ENCODE peak calls at places on chromosome 16, in six cellular contexts. R is DND-41; F is AG09309; T is CD8-positive, alpha-beta T cell; J is OCI-LY7; Z is lung. E is an unnamed sample.

GRCh38 chr16:88619859-88620655 is 18.3 kb upstream of the IL17C start:
- DNase-seq in J (no peak), R (no peak), Z (no peak), F (no peak), T (peak), E (no peak)

GRCh38 chr16:12405083-12405482 is 398.6 kb downstream of the CPPED1 start:
- DNase-seq in Z (no peak), R (no peak), J (no peak), F (no peak), T (no peak), E (no peak)

GRCh38 chr16:30011505-30012480 is 966 bp upstream of the DOC2A start:
- DNase-seq in F (no peak), T (no peak), R (no peak), Z (no peak), J (no peak), E (no peak)

GRCh38 chr16:31333686-31334649 is 21.0 kb upstream of the ITGAX start:
- DNase-seq in R (peak), F (no peak), T (peak), Z (no peak), J (peak), E (peak)

GRCh38 chr16:52709286-52709685 is 162.3 kb upstream of the TOX3 start:
- DNase-seq in F (no peak), J (no peak), T (no peak), R (no peak), Z (peak), E (no peak)

GRCh38 chr16:48558269-48558915 is 51.6 kb downstream of the N4BP1 start:
- DNase-seq in R (no peak), T (no peak), J (no peak), Z (no peak), F (peak), E (peak)

GRCh38 chr16:81571592-81572230 is 127.1 kb downstream of the CMIP start:
- DNase-seq in Z (no peak), J (no peak), F (no peak), T (no peak), R (no peak), E (no peak)

GRCh38 chr16:30369091-30369937 is 980 bp downstream of the TBC1D10B start:
- DNase-seq in J (no peak), R (peak), F (no peak), Z (no peak), T (peak), E (no peak)

GRCh38 chr16:11596572-11597226 is 10.0 kb upstream of the LITAF start:
- DNase-seq in Z (no peak), R (peak), F (no peak), T (no peak), J (no peak), E (no peak)

GRCh38 chr16:56935201-56935600 is 3.3 kb downstream of the HERPUD1 start:
- DNase-seq in F (no peak), T (no peak), Z (no peak), R (no peak), J (no peak), E (no peak)

GRCh38 chr16:86025706-86026105 is 126.7 kb downstream of the IRF8 start:
- DNase-seq in T (no peak), J (no peak), Z (no peak), R (no peak), F (no peak), E (no peak)

GRCh38 chr16:9854665-9855064 is 327.6 kb downstream of the GRIN2A start:
- DNase-seq in J (no peak), T (no peak), Z (no peak), R (no peak), F (peak), E (peak)

GRCh38 chr16:24681793-24682192 is 47.7 kb upstream of the TNRC6A start:
- DNase-seq in J (no peak), T (no peak), Z (no peak), R (no peak), F (no peak), E (peak)

GRCh38 chr16:48958681-48959080 is 323.0 kb downstream of the CBLN1 start:
- DNase-seq in R (no peak), F (no peak), J (no peak), Z (no peak), T (no peak), E (no peak)

GRCh38 chr16:9437115-9437514 is 345.7 kb downstream of the HAPSTR1 start:
- DNase-seq in T (no peak), J (peak), F (no peak), Z (no peak), R (no peak), E (no peak)

GRCh38 chr16:9256196-9256595 is 164.8 kb downstream of the HAPSTR1 start:
- DNase-seq in J (peak), T (no peak), Z (no peak), F (no peak), R (peak), E (no peak)

GRCh38 chr16:11980167-11980844 is 3.8 kb downstream of the SNX29 start:
- DNase-seq in R (no peak), J (no peak), Z (no peak), T (no peak), F (no peak), E (no peak)

GRCh38 chr16:27401768-27402568 is at the start of gene IL21R:
- DNase-seq in R (peak), J (peak), F (peak), T (peak), Z (peak), E (peak)

GRCh38 chr16:57380671-57381462 is 8.6 kb downstream of the CX3CL1 start:
- DNase-seq in F (no peak), R (peak), Z (no peak), T (no peak), J (no peak), E (peak)

GRCh38 chr16:88530051-88530857 is 39.9 kb upstream of the ZC3H18 start:
- DNase-seq in R (no peak), Z (no peak), J (no peak), F (no peak), T (no peak), E (no peak)

DNA sequence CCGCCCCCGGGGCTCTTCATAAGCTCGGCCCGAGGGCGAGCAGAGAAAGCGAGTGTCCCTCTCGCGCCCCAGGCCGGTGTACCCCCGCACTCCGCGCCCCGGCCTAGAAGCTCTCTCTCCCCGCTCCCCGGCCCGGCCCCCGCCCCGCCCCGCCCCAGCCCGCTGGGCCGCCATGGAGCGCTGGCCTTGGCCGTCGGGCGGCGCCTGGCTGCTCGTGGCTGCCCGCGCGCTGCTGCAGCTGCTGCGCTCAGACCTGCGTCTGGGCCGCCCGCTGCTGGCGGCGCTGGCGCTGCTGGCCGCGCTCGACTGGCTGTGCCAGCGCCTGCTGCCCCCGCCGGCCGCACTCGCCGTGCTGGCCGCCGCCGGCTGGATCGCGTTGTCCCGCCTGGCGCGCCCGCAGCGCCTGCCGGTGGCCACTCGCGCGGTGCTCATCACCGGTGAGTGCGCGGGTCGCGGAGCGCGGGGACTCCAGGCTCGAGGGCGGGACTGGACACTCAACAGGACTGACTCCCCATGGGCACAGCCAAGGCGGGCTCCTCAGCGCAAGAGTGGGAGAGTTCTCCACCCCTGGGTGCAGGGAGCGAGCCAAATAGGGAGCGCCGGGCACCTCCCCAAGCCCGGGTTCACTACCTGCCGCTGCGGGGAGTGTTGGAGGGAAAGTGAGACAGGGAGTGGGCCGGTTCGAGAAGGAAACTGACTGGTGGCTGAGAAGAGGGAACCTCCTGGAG is at the start of gene HSD11B2:
- DNase-seq in J (no peak), F (no peak), T (no peak), Z (peak), R (no peak), E (peak)
- H3K4me3 ChIP-seq in J (peak), F (peak), T (peak), Z (peak), R (no peak), E (peak)

DNA sequence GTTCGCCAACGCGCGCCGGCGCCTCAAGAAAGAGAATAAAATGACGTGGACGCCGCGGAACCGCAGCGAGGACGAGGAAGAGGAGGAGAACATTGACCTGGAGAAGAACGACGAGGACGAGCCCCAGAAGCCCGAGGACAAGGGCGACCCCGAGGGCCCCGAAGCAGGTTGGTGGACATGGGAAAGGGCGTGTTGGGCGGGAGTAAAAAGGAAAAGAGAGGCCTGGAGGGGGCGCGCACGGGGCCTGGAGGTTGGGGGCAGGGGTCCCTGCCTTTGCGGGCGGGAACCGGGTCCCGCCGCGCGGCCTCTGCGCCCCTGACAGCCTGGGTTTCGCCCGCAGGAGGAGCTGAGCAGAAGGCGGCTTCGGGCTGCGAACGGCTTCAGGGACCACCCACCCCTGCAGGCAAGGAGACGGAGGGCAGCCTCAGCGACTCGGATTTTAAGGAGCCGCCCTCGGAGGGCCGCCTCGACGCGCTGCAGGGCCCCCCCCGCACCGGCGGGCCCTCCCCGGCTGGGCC is 2.1 kb downstream of the IRX5 start:
- DNase-seq in J (no peak), F (no peak), Z (no peak), R (no peak), T (no peak), E (no peak)
- TF ChIP-seq CTCF in J (no peak), F (peak), Z (no peak), R (no peak), T (no peak), E (no peak)

DNA sequence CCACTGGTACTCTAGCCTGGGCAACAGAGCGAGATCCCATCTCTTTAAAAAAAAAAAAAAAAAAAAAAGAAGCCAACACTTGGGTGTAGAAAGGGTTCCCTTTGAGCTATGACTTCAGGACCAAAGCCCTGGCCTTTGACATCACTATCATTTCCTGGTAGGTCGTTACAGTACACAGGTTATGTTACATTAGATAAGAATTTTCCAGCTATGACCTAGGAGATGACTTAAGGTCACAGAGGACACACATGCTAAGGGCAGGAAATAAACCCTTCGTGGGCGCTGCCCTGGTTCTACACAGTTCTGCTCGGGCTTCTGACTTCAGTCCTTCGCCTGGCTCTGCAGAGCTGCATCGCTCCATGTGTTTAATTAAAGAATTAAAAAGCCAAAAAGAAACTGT is 112.0 kb downstream of the ADCY9 start:
- DNase-seq in R (no peak), Z (no peak), J (no peak), F (no peak), T (no peak), E (no peak)
- H3K4me3 ChIP-seq in R (no peak), Z (no peak), J (no peak), F (no peak), T (no peak), E (no peak)

GRCh38 chr16:54062361-54063346 is 223.9 kb downstream of the IRX3 start:
- DNase-seq in R (peak), J (no peak), T (no peak), F (no peak), Z (no peak), E (no peak)
- TF ChIP-seq CTCF in R (peak), J (no peak), T (no peak), F (no peak), Z (no peak), E (peak)

DNA sequence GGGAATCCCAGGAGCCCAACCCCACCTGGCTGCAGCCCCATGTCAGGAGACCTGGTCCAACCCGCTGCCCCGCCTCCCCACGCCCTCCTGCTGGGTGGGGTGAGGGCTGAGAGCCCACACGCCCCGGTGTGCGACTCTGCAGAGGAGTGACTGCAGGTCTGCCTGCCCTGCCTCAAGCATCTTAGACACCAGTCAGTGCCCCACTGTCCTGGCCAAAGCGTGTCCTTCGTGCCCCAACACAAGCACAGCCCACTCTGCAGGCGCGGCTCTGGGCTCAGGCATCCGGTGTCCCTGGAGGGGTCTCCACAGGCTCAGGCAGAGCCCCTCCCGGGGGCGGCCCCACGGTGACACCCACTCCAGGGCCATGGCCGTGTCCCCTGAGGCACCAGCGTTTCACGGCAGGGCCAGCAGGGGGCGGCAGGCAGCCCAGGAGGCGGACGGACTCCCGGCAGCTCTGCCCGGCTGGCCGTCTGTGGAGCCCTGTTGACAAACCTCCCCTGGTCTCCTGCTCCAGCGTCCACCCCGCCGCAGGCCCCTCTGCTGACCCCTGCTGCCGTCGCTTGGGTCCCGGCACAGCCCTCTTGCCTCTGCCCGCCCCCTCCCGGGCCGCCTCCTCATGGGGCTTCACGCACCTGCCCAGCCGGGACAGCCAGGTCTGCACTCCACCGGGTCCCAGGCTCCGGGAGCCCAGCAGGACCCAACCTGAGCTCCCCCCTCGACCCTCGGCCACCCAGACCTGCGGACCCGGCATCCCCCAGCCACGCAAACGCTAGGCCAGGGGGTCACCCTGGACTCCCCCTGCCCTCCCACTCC is 8.6 kb upstream of the UBE2I start:
- DNase-seq in J (peak), R (peak), Z (peak), T (peak), F (no peak), E (peak)
- H3K4me3 ChIP-seq in J (peak), R (no peak), Z (no peak), T (peak), F (peak), E (no peak)

E was measured in fibroblast of pulmonary artery.